ENCODE peak calls at places on chromosomes 2 and 18, in four cellular contexts. One of them, this sample, is unnamed.

GRCh38 chr2:72007402-72007801 is 140.3 kb downstream of the CYP26B1 start:
- DNase-seq in nephron progenitor cell: no peak
- DNase-seq in foreskin fibroblast: no peak
- DNase-seq in NCI-H1930: no peak
- DNase-seq in this sample: no peak

GRCh38 chr2:16908671-16909070 is 243.0 kb upstream of the CYRIA start:
- DNase-seq in nephron progenitor cell: no peak
- DNase-seq in foreskin fibroblast: peak
- DNase-seq in NCI-H1930: no peak
- DNase-seq in this sample: no peak

GRCh38 chr2:43169091-43169936 is 57.1 kb downstream of the ZFP36L2 start:
- DNase-seq in nephron progenitor cell: no peak
- DNase-seq in foreskin fibroblast: no peak
- DNase-seq in NCI-H1930: no peak
- DNase-seq in this sample: no peak

GRCh38 chr2:152409691-152410597 is 75.0 kb downstream of the FMNL2 start:
- DNase-seq in nephron progenitor cell: no peak
- DNase-seq in foreskin fibroblast: peak
- DNase-seq in NCI-H1930: no peak
- DNase-seq in this sample: peak

GRCh38 chr2:88638743-88639142 is 11.5 kb upstream of the EIF2AK3 start:
- DNase-seq in nephron progenitor cell: no peak
- DNase-seq in foreskin fibroblast: no peak
- DNase-seq in NCI-H1930: no peak
- DNase-seq in this sample: peak

GRCh38 chr2:234536218-234536989 is 39.5 kb upstream of the ARL4C start:
- DNase-seq in nephron progenitor cell: no peak
- DNase-seq in foreskin fibroblast: no peak
- DNase-seq in NCI-H1930: no peak
- DNase-seq in this sample: no peak

GRCh38 chr2:149363953-149364352 is 33.6 kb downstream of the LYPD6 start:
- DNase-seq in nephron progenitor cell: no peak
- DNase-seq in foreskin fibroblast: no peak
- DNase-seq in NCI-H1930: no peak
- DNase-seq in this sample: peak

GRCh38 chr2:106579750-106580197 is 92.6 kb downstream of the CD8B2 start:
- DNase-seq in nephron progenitor cell: no peak
- DNase-seq in foreskin fibroblast: no peak
- DNase-seq in NCI-H1930: no peak
- DNase-seq in this sample: no peak

GRCh38 chr18:59546164-59546563 is 151.1 kb downstream of the CCBE1 start:
- DNase-seq in nephron progenitor cell: no peak
- DNase-seq in foreskin fibroblast: peak
- DNase-seq in NCI-H1930: no peak
- DNase-seq in this sample: no peak

GRCh38 chr2:159832858-159833257 is 34.9 kb upstream of the CD302 start:
- DNase-seq in nephron progenitor cell: no peak
- DNase-seq in foreskin fibroblast: no peak
- DNase-seq in NCI-H1930: no peak
- DNase-seq in this sample: no peak

GRCh38 chr2:10327896-10328666 is 25.4 kb downstream of the HPCAL1 start:
- DNase-seq in nephron progenitor cell: no peak
- DNase-seq in foreskin fibroblast: no peak
- DNase-seq in NCI-H1930: no peak
- DNase-seq in this sample: no peak

GRCh38 chr2:188279093-188279445 is 12.6 kb upstream of the GULP1 start:
- DNase-seq in nephron progenitor cell: no peak
- DNase-seq in foreskin fibroblast: no peak
- DNase-seq in NCI-H1930: no peak
- DNase-seq in this sample: no peak

GRCh38 chr2:223203971-223204370 is 152.0 kb downstream of the KCNE4 start:
- DNase-seq in nephron progenitor cell: no peak
- DNase-seq in foreskin fibroblast: peak
- DNase-seq in NCI-H1930: no peak
- DNase-seq in this sample: peak

GRCh38 chr2:47321411-47322031 is 81.4 kb upstream of the MSH2 start:
- DNase-seq in nephron progenitor cell: no peak
- DNase-seq in foreskin fibroblast: no peak
- DNase-seq in NCI-H1930: no peak
- DNase-seq in this sample: peak

GRCh38 chr2:242040303-242040655 is 170.8 kb downstream of the RTP5 start:
- DNase-seq in nephron progenitor cell: no peak
- DNase-seq in foreskin fibroblast: no peak
- DNase-seq in NCI-H1930: no peak
- DNase-seq in this sample: no peak

GRCh38 chr18:3653263-3653858 is 203.4 kb downstream of the TGIF1 start:
- DNase-seq in nephron progenitor cell: no peak
- DNase-seq in foreskin fibroblast: no peak
- DNase-seq in NCI-H1930: no peak
- DNase-seq in this sample: no peak

GRCh38 chr2:17538844-17539554 is 1.5 kb upstream of the VSNL1 start:
- DNase-seq in nephron progenitor cell: peak
- DNase-seq in foreskin fibroblast: peak
- DNase-seq in NCI-H1930: peak
- DNase-seq in this sample: peak

GRCh38 chr18:66548747-66549146 is 55.1 kb downstream of the CDH19 start:
- DNase-seq in nephron progenitor cell: no peak
- DNase-seq in foreskin fibroblast: no peak
- DNase-seq in NCI-H1930: no peak
- DNase-seq in this sample: no peak

GRCh38 chr18:70398076-70398475 is 109.2 kb downstream of the SOCS6 start:
- DNase-seq in nephron progenitor cell: no peak
- DNase-seq in foreskin fibroblast: no peak
- DNase-seq in NCI-H1930: no peak
- DNase-seq in this sample: no peak

GRCh38 chr18:34999734-35000397 is 41.3 kb upstream of the MAPRE2 start:
- DNase-seq in nephron progenitor cell: peak
- DNase-seq in foreskin fibroblast: no peak
- DNase-seq in NCI-H1930: no peak
- DNase-seq in this sample: no peak

GRCh38 chr2:71129114-71129890 is 727 bp downstream of the MCEE start:
- DNase-seq in nephron progenitor cell: no peak
- DNase-seq in foreskin fibroblast: no peak
- DNase-seq in NCI-H1930: no peak
- DNase-seq in this sample: peak

GRCh38 chr18:21933931-21934765 is 193.6 kb downstream of the MIB1 start:
- DNase-seq in nephron progenitor cell: no peak
- DNase-seq in foreskin fibroblast: no peak
- DNase-seq in NCI-H1930: no peak
- DNase-seq in this sample: no peak

GRCh38 chr18:75638223-75638596 is 210.7 kb upstream of the SMIM21 start:
- DNase-seq in nephron progenitor cell: no peak
- DNase-seq in foreskin fibroblast: peak
- DNase-seq in NCI-H1930: no peak
- DNase-seq in this sample: peak

GRCh38 chr2:118059919-118060478 is 28.3 kb upstream of the INSIG2 start:
- DNase-seq in nephron progenitor cell: no peak
- DNase-seq in foreskin fibroblast: peak
- DNase-seq in NCI-H1930: no peak
- DNase-seq in this sample: peak

GRCh38 chr18:70156886-70157285 is 48.6 kb downstream of the RTTN start:
- DNase-seq in nephron progenitor cell: no peak
- DNase-seq in foreskin fibroblast: no peak
- DNase-seq in NCI-H1930: no peak
- DNase-seq in this sample: no peak

GRCh38 chr2:95056461-95057459 is 31.3 kb downstream of the MAL start:
- DNase-seq in nephron progenitor cell: no peak
- DNase-seq in foreskin fibroblast: no peak
- DNase-seq in NCI-H1930: no peak
- DNase-seq in this sample: no peak

GRCh38 chr18:5444269-5444668 is 99.5 kb downstream of the EPB41L3 start:
- DNase-seq in nephron progenitor cell: no peak
- DNase-seq in foreskin fibroblast: no peak
- DNase-seq in NCI-H1930: no peak
- DNase-seq in this sample: no peak

GRCh38 chr18:59060540-59060939 is 79.1 kb upstream of the SEC11C start:
- DNase-seq in nephron progenitor cell: no peak
- DNase-seq in foreskin fibroblast: no peak
- DNase-seq in NCI-H1930: no peak
- DNase-seq in this sample: no peak

GRCh38 chr2:99399063-99399462 is 61.9 kb downstream of the EIF5B start:
- DNase-seq in nephron progenitor cell: no peak
- DNase-seq in foreskin fibroblast: no peak
- DNase-seq in NCI-H1930: no peak
- DNase-seq in this sample: no peak

GRCh38 chr2:166127217-166128155 is at the start of gene SCN1A:
- DNase-seq in nephron progenitor cell: no peak
- DNase-seq in foreskin fibroblast: no peak
- DNase-seq in NCI-H1930: no peak
- DNase-seq in this sample: peak

GRCh38 chr2:101125374-101125773 is 25.8 kb downstream of the TBC1D8 start:
- DNase-seq in nephron progenitor cell: no peak
- DNase-seq in foreskin fibroblast: no peak
- DNase-seq in NCI-H1930: no peak
- DNase-seq in this sample: no peak

GRCh38 chr18:26468931-26469340 is 79.4 kb downstream of the KCTD1 start:
- DNase-seq in nephron progenitor cell: peak
- DNase-seq in foreskin fibroblast: no peak
- DNase-seq in NCI-H1930: peak
- DNase-seq in this sample: no peak

GRCh38 chr2:158969162-158969716 is 799 bp downstream of the TANC1 start:
- DNase-seq in nephron progenitor cell: no peak
- DNase-seq in foreskin fibroblast: no peak
- DNase-seq in NCI-H1930: no peak
- DNase-seq in this sample: no peak